ENCODE peak calls at places on chromosomes 6 and 20, in nine cellular contexts. L is stimulated activated CD4-positive, alpha-beta T cell treated with anti-CD3 and anti-CD28 coated beads, Interleukin-15, amount 100 ng/mL, for 1 hour; A is A549; X is erythroblast; J is psoas muscle; P is foreskin keratinocyte; U is MV-4-11; K is amniotic epithelial cell; D is SHP77. H is an unnamed sample.

GRCh38 chr6:26329763-26330511 is 35.1 kb upstream of the BTN3A2 start:
- DNase-seq in J (no peak), A (peak), X (peak), D (peak), K (peak), U (peak), L (peak), P (no peak), H (no peak)

GRCh38 chr6:106620931-106621672 is 8.2 kb downstream of the RTN4IP1 start:
- DNase-seq in X (no peak), A (no peak), L (no peak), P (no peak), D (no peak), K (peak), J (no peak), U (no peak), H (no peak)

GRCh38 chr6:131250121-131250520 is 114.9 kb downstream of the AKAP7 start:
- DNase-seq in A (no peak), X (no peak), J (peak), K (peak), P (no peak), U (peak), D (no peak), L (peak), H (peak)

GRCh38 chr6:1624848-1625341 is 15.2 kb downstream of the FOXC1 start:
- DNase-seq in D (no peak), X (no peak), L (no peak), K (no peak), A (no peak), U (peak), J (peak), P (no peak), H (no peak)

GRCh38 chr6:33843086-33843695 is 39.4 kb upstream of the MLN start:
- DNase-seq in A (no peak), J (peak), U (no peak), L (no peak), P (no peak), K (peak), X (no peak), D (no peak), H (no peak)

GRCh38 chr20:26209171-26209941 is 512.7 kb upstream of the ZNF337 start:
- DNase-seq in P (no peak), X (no peak), A (no peak), K (peak), J (peak), D (no peak), L (peak), U (no peak), H (peak)

GRCh38 chr6:72624557-72625160 is 2.8 kb downstream of the KCNQ5 start:
- DNase-seq in K (peak), U (no peak), A (peak), P (no peak), D (no peak), J (no peak), L (no peak), X (peak), H (no peak)

GRCh38 chr6:6705061-6705425 is 116.5 kb downstream of the LY86 start:
- DNase-seq in X (no peak), D (no peak), U (no peak), A (no peak), J (no peak), K (no peak), P (no peak), L (no peak), H (no peak)

GRCh38 chr6:44826277-44826676 is 438.8 kb downstream of the CDC5L start:
- DNase-seq in U (no peak), D (no peak), X (no peak), P (no peak), L (no peak), K (no peak), J (no peak), A (no peak), H (no peak)

GRCh38 chr6:97026298-97026697 is 101.8 kb downstream of the KLHL32 start:
- DNase-seq in X (no peak), P (no peak), K (no peak), J (no peak), D (no peak), A (no peak), L (no peak), U (no peak), H (no peak)

GRCh38 chr6:117137711-117138110 is 127.6 kb upstream of the VGLL2 start:
- DNase-seq in J (no peak), P (no peak), U (no peak), K (no peak), A (no peak), X (no peak), L (no peak), D (no peak), H (no peak)

GRCh38 chr6:183668-184067 is 108.6 kb upstream of the DUSP22 start:
- DNase-seq in J (no peak), U (no peak), A (no peak), X (no peak), D (no peak), L (no peak), K (no peak), P (no peak), H (no peak)